ENCODE peak calls at places on chromosomes 12 and 14, in seven cellular contexts. One of them, this sample, is unnamed.
A peak's percentile ranks its signal among the peaks of the same experiment; 100 is the strongest.

GRCh38 chr14:23068792-23069412 is 11.6 kb upstream of the CDH24 start:
- DNase-seq in endodermal cell: peak; percentile 96
- DNase-seq in natural killer cell treated with Interleukin-12 subunit alpha and Interleukin-12 subunit beta and Interleukin-15 and Interleukin-18, amount 100 ng/mL, for 72 hours: peak; percentile 74
- DNase-seq in heart left ventricle: peak; percentile 70
- DNase-seq in NCI-H1436: no peak
- DNase-seq in activated CD8-positive, alpha-beta T cell treated with anti-CD3 and anti-CD28 coated beads, Interleukin-2, amount 10 ng/mL, durations not matched to agents 7 days and 5 days: peak; percentile 88
- DNase-seq in NCI-H2081: no peak
- DNase-seq in this sample: peak; percentile 80

GRCh38 chr14:59630281-59630963 is 53.8 kb upstream of the CCDC175 start:
- DNase-seq in NCI-H2081: peak; percentile 74
- DNase-seq in heart left ventricle: no peak
- DNase-seq in activated CD8-positive, alpha-beta T cell treated with anti-CD3 and anti-CD28 coated beads, Interleukin-2, amount 10 ng/mL, durations not matched to agents 7 days and 5 days: no peak
- DNase-seq in endodermal cell: peak; percentile 75
- DNase-seq in natural killer cell treated with Interleukin-12 subunit alpha and Interleukin-12 subunit beta and Interleukin-15 and Interleukin-18, amount 100 ng/mL, for 72 hours: no peak
- DNase-seq in NCI-H1436: peak; percentile 60
- DNase-seq in this sample: peak; percentile 75

GRCh38 chr12:51406299-51406698 is 15.1 kb upstream of the GALNT6 start:
- DNase-seq in heart left ventricle: no peak
- DNase-seq in NCI-H1436: no peak
- DNase-seq in NCI-H2081: no peak
- DNase-seq in activated CD8-positive, alpha-beta T cell treated with anti-CD3 and anti-CD28 coated beads, Interleukin-2, amount 10 ng/mL, durations not matched to agents 7 days and 5 days: no peak
- DNase-seq in endodermal cell: peak; percentile 29
- DNase-seq in natural killer cell treated with Interleukin-12 subunit alpha and Interleukin-12 subunit beta and Interleukin-15 and Interleukin-18, amount 100 ng/mL, for 72 hours: no peak
- DNase-seq in this sample: no peak

GRCh38 chr12:119082496-119082895 is 96.2 kb upstream of the HSPB8 start:
- DNase-seq in activated CD8-positive, alpha-beta T cell treated with anti-CD3 and anti-CD28 coated beads, Interleukin-2, amount 10 ng/mL, durations not matched to agents 7 days and 5 days: no peak
- DNase-seq in heart left ventricle: peak; percentile 86
- DNase-seq in endodermal cell: no peak
- DNase-seq in natural killer cell treated with Interleukin-12 subunit alpha and Interleukin-12 subunit beta and Interleukin-15 and Interleukin-18, amount 100 ng/mL, for 72 hours: no peak
- DNase-seq in NCI-H2081: no peak
- DNase-seq in NCI-H1436: no peak
- DNase-seq in this sample: no peak

GRCh38 chr14:32565256-32565655 is 236.2 kb downstream of the AKAP6 start:
- DNase-seq in activated CD8-positive, alpha-beta T cell treated with anti-CD3 and anti-CD28 coated beads, Interleukin-2, amount 10 ng/mL, durations not matched to agents 7 days and 5 days: no peak
- DNase-seq in endodermal cell: no peak
- DNase-seq in NCI-H1436: no peak
- DNase-seq in NCI-H2081: no peak
- DNase-seq in heart left ventricle: no peak
- DNase-seq in natural killer cell treated with Interleukin-12 subunit alpha and Interleukin-12 subunit beta and Interleukin-15 and Interleukin-18, amount 100 ng/mL, for 72 hours: no peak
- DNase-seq in this sample: no peak

GRCh38 chr12:120376009-120376408 is 7.0 kb upstream of the MSI1 start:
- DNase-seq in heart left ventricle: no peak
- DNase-seq in endodermal cell: no peak
- DNase-seq in NCI-H2081: no peak
- DNase-seq in activated CD8-positive, alpha-beta T cell treated with anti-CD3 and anti-CD28 coated beads, Interleukin-2, amount 10 ng/mL, durations not matched to agents 7 days and 5 days: no peak
- DNase-seq in natural killer cell treated with Interleukin-12 subunit alpha and Interleukin-12 subunit beta and Interleukin-15 and Interleukin-18, amount 100 ng/mL, for 72 hours: no peak
- DNase-seq in NCI-H1436: no peak
- DNase-seq in this sample: no peak

GRCh38 chr14:66228267-66228970 is 257.8 kb upstream of the CCDC196 start:
- DNase-seq in NCI-H2081: no peak
- DNase-seq in endodermal cell: no peak
- DNase-seq in NCI-H1436: no peak
- DNase-seq in natural killer cell treated with Interleukin-12 subunit alpha and Interleukin-12 subunit beta and Interleukin-15 and Interleukin-18, amount 100 ng/mL, for 72 hours: no peak
- DNase-seq in activated CD8-positive, alpha-beta T cell treated with anti-CD3 and anti-CD28 coated beads, Interleukin-2, amount 10 ng/mL, durations not matched to agents 7 days and 5 days: no peak
- DNase-seq in heart left ventricle: no peak
- DNase-seq in this sample: no peak

GRCh38 chr12:54411398-54412241 is 7.4 kb downstream of the ITGA5 start:
- DNase-seq in natural killer cell treated with Interleukin-12 subunit alpha and Interleukin-12 subunit beta and Interleukin-15 and Interleukin-18, amount 100 ng/mL, for 72 hours: peak; percentile 73
- DNase-seq in activated CD8-positive, alpha-beta T cell treated with anti-CD3 and anti-CD28 coated beads, Interleukin-2, amount 10 ng/mL, durations not matched to agents 7 days and 5 days: peak; percentile 56
- DNase-seq in heart left ventricle: peak; percentile 75
- DNase-seq in NCI-H2081: no peak
- DNase-seq in NCI-H1436: no peak
- DNase-seq in endodermal cell: peak; percentile 73
- DNase-seq in this sample: no peak

GRCh38 chr12:39990122-39991101 is 115.5 kb downstream of the SLC2A13 start:
- DNase-seq in NCI-H1436: peak; percentile 0
- DNase-seq in endodermal cell: peak; percentile 80
- DNase-seq in NCI-H2081: peak; percentile 21
- DNase-seq in heart left ventricle: peak; percentile 52
- DNase-seq in activated CD8-positive, alpha-beta T cell treated with anti-CD3 and anti-CD28 coated beads, Interleukin-2, amount 10 ng/mL, durations not matched to agents 7 days and 5 days: peak; percentile 73
- DNase-seq in natural killer cell treated with Interleukin-12 subunit alpha and Interleukin-12 subunit beta and Interleukin-15 and Interleukin-18, amount 100 ng/mL, for 72 hours: peak; percentile 63
- DNase-seq in this sample: peak; percentile 66

GRCh38 chr12:117671734-117672133 is 297.1 kb downstream of the KSR2 start:
- DNase-seq in heart left ventricle: no peak
- DNase-seq in endodermal cell: peak; percentile 97
- DNase-seq in NCI-H2081: no peak
- DNase-seq in NCI-H1436: no peak
- DNase-seq in activated CD8-positive, alpha-beta T cell treated with anti-CD3 and anti-CD28 coated beads, Interleukin-2, amount 10 ng/mL, durations not matched to agents 7 days and 5 days: no peak
- DNase-seq in natural killer cell treated with Interleukin-12 subunit alpha and Interleukin-12 subunit beta and Interleukin-15 and Interleukin-18, amount 100 ng/mL, for 72 hours: no peak
- DNase-seq in this sample: peak; percentile 71

This sample was measured in glutamatergic neuron.